ENCODE peak calls at places on chromosome 11, in ten cellular contexts. P, H, M, W, O, B, R, K, Q and S are unnamed samples.

GRCh38 chr11:17384002-17384511 is 4.4 kb downstream of the KCNJ11 start:
- DNase-seq in P (peak; percentile 31), H (peak; percentile 87), M (peak; percentile 59), W (peak; percentile 84), O (peak; percentile 80), B (peak; percentile 85), R (peak; percentile 88), K (peak; percentile 90), Q (peak; percentile 88), S (peak; percentile 69)

GRCh38 chr11:61071208-61071681 is 31.0 kb upstream of the CD5 start:
- DNase-seq in P (no peak), H (no peak), M (no peak), W (no peak), O (no peak), B (no peak), R (peak; percentile 51), K (peak; percentile 80), Q (no peak), S (peak; percentile 70)

GRCh38 chr11:123616505-123617198 is 37.8 kb downstream of the SCN3B start:
- DNase-seq in P (peak; percentile 48), H (peak; percentile 75), M (no peak), W (no peak), O (no peak), B (peak; percentile 96), R (no peak), K (no peak), Q (peak; percentile 78), S (no peak)

GRCh38 chr11:118572914-118573550 is 823 bp downstream of the ARCN1 start:
- DNase-seq in P (no peak), H (peak; percentile 63), M (peak; percentile 15), W (no peak), O (no peak), B (peak; percentile 82), R (no peak), K (no peak), Q (peak; percentile 64), S (no peak)

GRCh38 chr11:65087216-65087615 is 3.2 kb downstream of the ZFPL1 start:
- DNase-seq in P (no peak), H (no peak), M (no peak), W (no peak), O (no peak), B (no peak), R (no peak), K (no peak), Q (no peak), S (no peak)

GRCh38 chr11:65431452-65432132 is 9.0 kb downstream of the NEAT1 start:
- DNase-seq in P (no peak), H (peak; percentile 59), M (no peak), W (no peak), O (no peak), B (peak; percentile 51), R (no peak), K (peak; percentile 76), Q (peak; percentile 60), S (no peak)

GRCh38 chr11:44774736-44775135 is 48.0 kb downstream of the TSPAN18 start:
- DNase-seq in P (no peak), H (no peak), M (no peak), W (peak; percentile 37), O (no peak), B (no peak), R (no peak), K (peak; percentile 7), Q (no peak), S (no peak)

GRCh38 chr11:60762851-60763691 is 6.4 kb downstream of the MS4A15 start:
- DNase-seq in P (no peak), H (no peak), M (no peak), W (peak; percentile 16), O (no peak), B (no peak), R (peak; percentile 11), K (no peak), Q (peak; percentile 26), S (no peak)

DNA sequence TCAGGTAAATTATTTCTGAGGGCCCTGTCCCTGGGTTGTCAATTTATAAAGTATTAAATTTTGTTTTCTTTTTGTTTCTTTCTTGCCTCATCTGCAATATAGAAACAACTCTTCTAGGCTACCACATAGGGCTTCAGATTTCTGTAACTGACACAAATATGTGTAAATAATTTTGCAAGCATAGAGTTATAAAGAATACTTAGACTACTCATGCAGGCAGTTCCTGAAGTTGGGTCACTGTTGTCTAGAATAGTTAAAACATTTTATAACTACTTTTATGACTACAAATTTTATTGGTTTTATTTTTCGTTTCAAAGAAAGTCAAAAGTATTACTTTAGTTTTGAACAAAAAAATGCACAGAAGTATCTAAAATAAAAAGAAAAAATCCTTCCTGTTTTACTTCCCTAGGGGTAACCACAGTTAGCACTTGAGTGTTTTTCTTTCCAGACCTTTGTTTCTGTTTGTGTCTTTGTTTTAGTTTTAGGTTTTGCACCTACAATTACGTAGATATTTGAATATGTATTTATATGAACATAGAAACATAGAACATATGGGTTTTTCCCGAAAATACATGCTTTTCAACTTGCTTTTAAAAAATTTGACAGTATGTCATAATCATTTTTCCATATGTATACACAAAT is 12.4 kb upstream of the TMEM123 start:
- DNase-seq in P (no peak), H (no peak), M (no peak), W (no peak), O (no peak), B (no peak), R (no peak), K (no peak), Q (no peak), S (no peak)
- H3K4me3 ChIP-seq in P (no peak overlapping the region), H (no peak overlapping the region), M (no peak overlapping the region), W (no peak overlapping the region), O (no peak overlapping the region), B (no peak overlapping the region), R (no peak overlapping the region), K (no peak overlapping the region), Q (no peak overlapping the region), S (no peak overlapping the region)

GRCh38 chr11:76622481-76623094 is 48.0 kb downstream of the LRRC32 start:
- DNase-seq in P (no peak), H (no peak), M (no peak), W (no peak), O (no peak), B (no peak), R (peak; percentile 48), K (peak; percentile 26), Q (no peak), S (no peak)

GRCh38 chr11:76623884-76624419 is 46.6 kb downstream of the LRRC32 start:
- DNase-seq in P (no peak), H (no peak), M (no peak), W (peak; percentile 56), O (no peak), B (no peak), R (no peak), K (no peak), Q (no peak), S (no peak)

GRCh38 chr11:76624515-76625379 is 45.8 kb downstream of the LRRC32 start:
- DNase-seq in P (no peak), H (no peak), M (no peak), W (peak; percentile 78), O (no peak), B (no peak), R (no peak), K (peak; percentile 34), Q (no peak), S (no peak)

GRCh38 chr11:76621866-76622265 is 48.7 kb downstream of the LRRC32 start:
- DNase-seq in P (no peak), H (no peak), M (no peak), W (peak; percentile 65), O (no peak), B (no peak), R (peak; percentile 60), K (peak; percentile 23), Q (peak; percentile 37), S (no peak)

DNA sequence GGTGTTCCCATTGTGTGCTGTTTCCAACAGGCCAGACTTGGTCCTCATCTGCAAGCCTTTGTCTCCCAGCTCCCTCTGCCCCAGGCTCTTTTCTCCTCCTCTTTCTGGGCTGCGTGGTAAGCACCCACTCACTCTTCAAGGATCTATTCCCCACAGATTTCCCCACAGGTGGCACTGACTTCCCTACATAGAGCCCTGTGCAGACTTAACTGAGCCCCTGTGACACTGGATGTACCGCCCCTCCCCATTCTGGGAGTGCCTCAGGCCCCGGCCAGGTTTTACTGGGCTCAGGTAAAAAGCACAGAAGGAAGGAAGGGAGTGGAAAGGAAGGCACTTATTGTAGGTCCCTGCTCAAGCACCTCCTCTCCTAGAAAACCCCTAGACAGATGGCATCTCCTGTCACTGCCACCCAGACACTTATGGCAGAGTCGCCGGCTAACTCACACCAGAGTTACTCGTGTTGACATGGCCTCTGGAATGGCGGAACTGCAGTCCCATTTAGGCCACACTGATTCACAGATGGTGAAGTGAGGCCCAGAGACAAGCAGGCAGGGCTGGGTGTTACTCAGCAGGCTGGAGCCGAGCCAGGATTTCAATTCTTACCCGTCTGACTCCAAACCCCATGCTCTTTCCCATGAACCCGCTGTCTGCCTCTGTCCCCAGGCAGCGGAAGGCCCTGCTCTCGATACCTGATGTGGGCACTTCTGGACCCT is 47.2 kb downstream of the LRRC32 start:
- DNase-seq in P (no peak), H (peak; percentile 87), M (no peak), W (peak; percentile 45), O (no peak), B (peak; percentile 86), R (no peak), K (peak; percentile 37), Q (peak; percentile 94), S (no peak)
- H3K4me3 ChIP-seq in P (no peak overlapping the region), H (no peak overlapping the region), M (no peak overlapping the region), W (no peak overlapping the region), O (no peak overlapping the region), B (no peak overlapping the region), R (no peak overlapping the region), K (no peak overlapping the region), Q (no peak overlapping the region), S (no peak overlapping the region)

GRCh38 chr11:130815921-130816320 is 100.4 kb downstream of the SNX19 start:
- DNase-seq in P (no peak), H (no peak), M (no peak), W (no peak), O (no peak), B (no peak), R (no peak), K (no peak), Q (no peak), S (no peak)
- H3K4me3 ChIP-seq in P (no peak overlapping the region), H (no peak overlapping the region), M (no peak overlapping the region), W (no peak overlapping the region), O (no peak overlapping the region), B (no peak overlapping the region), R (no peak overlapping the region), K (no peak overlapping the region), Q (no peak overlapping the region), S (no peak overlapping the region)

GRCh38 chr11:76781861-76782500 is 1.2 kb upstream of the TSKU start:
- DNase-seq in P (no peak), H (no peak), M (no peak), W (no peak), O (no peak), B (no peak), R (no peak), K (no peak), Q (no peak), S (no peak)

GRCh38 chr11:76782526-76783293 is 446 bp upstream of the TSKU start:
- DNase-seq in P (peak; percentile 88), H (peak; percentile 95), M (peak; percentile 87), W (peak; percentile 95), O (peak; percentile 76), B (peak; percentile 97), R (peak; percentile 94), K (peak; percentile 91), Q (peak; percentile 94), S (no peak)

GRCh38 chr11:76783294-76783900 is at the start of gene TSKU:
- DNase-seq in P (no peak), H (no peak), M (no peak), W (no peak), O (no peak), B (peak; percentile 81), R (no peak), K (no peak), Q (peak; percentile 33), S (no peak)

GRCh38 chr11:76778874-76779273 is 4.3 kb upstream of the TSKU start:
- DNase-seq in P (no peak), H (no peak), M (no peak), W (no peak), O (no peak), B (no peak), R (no peak), K (no peak), Q (no peak), S (no peak)

DNA sequence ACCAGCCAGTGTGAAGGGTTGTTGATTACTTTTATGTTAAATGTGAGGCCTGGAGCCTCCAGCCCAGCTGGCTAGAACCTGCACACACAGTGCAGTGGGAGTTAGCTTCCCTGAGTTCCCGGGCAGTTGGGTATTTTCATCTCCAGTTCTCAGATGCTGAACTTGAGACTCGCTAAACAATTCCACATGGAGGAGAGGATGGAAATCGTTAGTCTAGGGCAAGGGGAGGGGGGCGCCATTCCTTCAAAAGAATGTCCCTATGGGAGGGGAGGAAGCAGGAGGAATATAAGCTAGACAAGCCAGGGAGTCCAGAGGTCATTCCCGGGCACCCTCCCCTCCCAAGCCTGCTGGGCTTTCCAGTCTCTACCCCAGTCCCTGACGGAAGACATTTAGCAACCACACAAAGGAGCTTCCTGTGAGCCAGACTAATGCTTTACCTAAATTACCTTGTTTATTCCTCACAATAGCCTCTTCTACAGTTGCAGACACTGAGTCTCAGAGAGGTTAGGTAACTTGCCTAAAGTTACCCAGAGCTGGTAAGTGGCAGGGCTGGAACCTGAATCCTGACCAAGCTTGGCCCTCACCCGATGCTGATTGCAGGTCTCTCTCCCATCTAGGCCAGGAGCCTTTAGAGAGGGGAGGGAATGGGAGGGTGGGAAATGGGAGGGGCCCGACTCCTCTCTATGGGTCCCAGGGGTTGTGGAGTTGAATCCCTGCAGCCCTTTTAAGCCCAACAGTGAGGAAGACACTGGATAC is 1.9 kb upstream of the TSKU start:
- DNase-seq in P (no peak), H (no peak), M (no peak), W (no peak), O (no peak), B (no peak), R (no peak), K (peak; percentile 73), Q (no peak), S (peak; percentile 3)
- H3K4me3 ChIP-seq in P (no peak overlapping the region), H (no peak overlapping the region), M (peak overlapping the region; percentile 71), W (peak overlapping the region; percentile 85), O (no peak overlapping the region), B (no peak overlapping the region), R (no peak overlapping the region), K (peak overlapping the region; percentile 92), Q (no peak overlapping the region), S (no peak overlapping the region)